ENCODE peak calls at places on chromosome 4, in five cellular contexts. G is H9, B is mesenchymal stem cell, F is H1, P is trophoblast cell. U is an unnamed sample.

GRCh38 chr4:98522603-98523395 is 135.6 kb downstream of the TSPAN5 start:
- DNase-seq in P (no peak), B (peak), G (no peak), F (no peak), U (peak)

GRCh38 chr4:173046818-173047217 is 121.8 kb upstream of the GALNT7 start:
- DNase-seq in B (peak), G (no peak), P (peak), F (no peak), U (no peak)

GRCh38 chr4:17055788-17056187 is 157.3 kb upstream of the LDB2 start:
- DNase-seq in P (no peak), B (peak), G (no peak), F (no peak), U (no peak)

GRCh38 chr4:121462660-121463261 is 81.9 kb upstream of the QRFPR start:
- DNase-seq in G (peak), F (no peak), P (peak), B (peak), U (peak)

GRCh38 chr4:177450421-177451107 is 8.3 kb upstream of the AGA start:
- DNase-seq in B (peak), P (peak), G (no peak), F (no peak), U (no peak)

GRCh38 chr4:77126844-77127614 is 30.0 kb upstream of the CCNG2 start:
- DNase-seq in F (no peak), B (no peak), P (peak), G (no peak), U (no peak)

GRCh38 chr4:56752985-56753384 is 68.5 kb downstream of the SPINK2 start:
- DNase-seq in P (peak), G (no peak), F (no peak), B (no peak), U (no peak)

GRCh38 chr4:1327526-1328266 is 19.3 kb upstream of the UVSSA start:
- DNase-seq in B (no peak), G (no peak), F (no peak), P (peak), U (no peak)

GRCh38 chr4:73894021-73894420 is 24.8 kb downstream of the CXCL1 start:
- DNase-seq in G (no peak), B (peak), P (no peak), F (no peak), U (no peak)

GRCh38 chr4:140901736-140902336 is 145.7 kb upstream of the TBC1D9 start:
- DNase-seq in P (no peak), B (no peak), G (no peak), F (no peak), U (no peak)

GRCh38 chr4:8706221-8707044 is 113.9 kb downstream of the CPZ start:
- DNase-seq in F (no peak), B (no peak), P (no peak), G (peak), U (no peak)

GRCh38 chr4:117010695-117011094 is 74.7 kb downstream of the TRAM1L1 start:
- DNase-seq in B (peak), F (no peak), G (no peak), P (no peak), U (no peak)

GRCh38 chr4:98068495-98068894 is 74.8 kb downstream of the STPG2 start:
- DNase-seq in B (no peak), G (no peak), F (no peak), P (no peak), U (no peak)

GRCh38 chr4:1910643-1911042 is 39.5 kb downstream of the NSD2 start:
- DNase-seq in F (peak), P (peak), G (peak), B (peak), U (peak)

GRCh38 chr4:79576480-79576803 is 168.4 kb upstream of the GK2 start:
- DNase-seq in F (no peak), G (no peak), B (peak), P (peak), U (peak)

GRCh38 chr4:33715996-33716395 is 2528.3 kb downstream of the ARAP2 start:
- DNase-seq in P (no peak), B (peak), F (no peak), G (no peak), U (no peak)

GRCh38 chr4:76867880-76868655 is 29.9 kb downstream of the SOWAHB start:
- DNase-seq in P (no peak), F (no peak), G (peak), B (no peak), U (no peak)

GRCh38 chr4:53576218-53576617 is 15.1 kb downstream of the LNX1 start:
- DNase-seq in B (no peak), P (no peak), F (no peak), G (no peak), U (no peak)

GRCh38 chr4:44535981-44536380 is 87.4 kb upstream of the KCTD8 start:
- DNase-seq in F (no peak), P (no peak), B (no peak), G (no peak), U (no peak)

GRCh38 chr4:165288639-165289428 is 38.6 kb upstream of the MSMO1 start:
- DNase-seq in G (no peak), P (peak), B (peak), F (no peak), U (no peak)

GRCh38 chr4:112378858-112379257 is 81.7 kb downstream of the ALPK1 start:
- DNase-seq in G (no peak), F (no peak), B (no peak), P (no peak), U (peak)

GRCh38 chr4:56828784-56829535 is 7.5 kb upstream of the SPINK2 start:
- DNase-seq in P (no peak), B (no peak), G (no peak), F (no peak), U (no peak)

GRCh38 chr4:25861951-25862410 is 807 bp downstream of the SEL1L3 start:
- DNase-seq in G (peak), F (no peak), P (peak), B (peak), U (no peak)

GRCh38 chr4:25399502-25399901 is 22.4 kb downstream of the ANAPC4 start:
- DNase-seq in P (no peak), G (no peak), F (no peak), B (no peak), U (no peak)

GRCh38 chr4:20203508-20203907 is 48.2 kb upstream of the SLIT2 start:
- DNase-seq in F (no peak), B (peak), G (no peak), P (no peak), U (no peak)

GRCh38 chr4:85555210-85555609 is 80.3 kb downstream of the ARHGAP24 start:
- DNase-seq in B (no peak), G (no peak), F (no peak), P (no peak), U (no peak)

GRCh38 chr4:54654753-54655152 is 3.0 kb upstream of the KIT start:
- DNase-seq in G (no peak), F (no peak), P (no peak), B (no peak), U (no peak)
- H2BK12ac ChIP-seq in G (no peak), F (no peak), P (no peak), B (no peak), U (no peak)

GRCh38 chr4:124527364-124527763 is 185.2 kb downstream of the ANKRD50 start:
- DNase-seq in B (no peak), P (no peak), G (no peak), F (no peak), U (no peak)

GRCh38 chr4:124526321-124526720 is 186.2 kb downstream of the ANKRD50 start:
- DNase-seq in B (no peak), P (no peak), F (no peak), G (no peak), U (no peak)

GRCh38 chr4:124529131-124529530 is 183.4 kb downstream of the ANKRD50 start:
- DNase-seq in P (no peak), F (no peak), B (no peak), G (no peak), U (no peak)

GRCh38 chr4:124525524-124525923 is 187.0 kb downstream of the ANKRD50 start:
- DNase-seq in G (no peak), P (no peak), B (no peak), F (no peak), U (no peak)

DNA sequence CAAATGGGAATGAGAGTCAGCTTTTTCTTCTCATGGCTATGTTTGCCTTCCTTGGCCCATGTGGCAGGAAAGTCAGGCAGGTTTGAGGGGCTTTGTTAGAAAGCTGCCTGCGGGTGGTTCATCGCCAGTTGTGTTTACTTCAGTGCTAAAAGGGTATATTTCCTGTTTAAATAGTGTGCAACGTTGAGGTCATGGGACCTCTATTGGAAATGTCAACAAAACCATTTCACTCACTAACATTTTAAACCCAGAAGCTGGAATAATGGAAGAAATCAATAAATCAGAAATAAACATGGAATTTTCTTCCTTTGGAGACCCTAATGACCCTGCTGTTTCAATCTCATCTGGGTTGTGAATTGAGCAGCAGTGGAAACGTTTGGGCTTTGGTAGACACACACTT is 185.8 kb downstream of the ANKRD50 start:
- DNase-seq in P (no peak), F (no peak), B (peak), G (no peak), U (no peak)
- H2BK12ac ChIP-seq in P (no peak), F (no peak), B (no peak), G (no peak), U (no peak)

GRCh38 chr4:153188966-153189801 is 15.1 kb upstream of the TRIM2 start:
- DNase-seq in B (no peak), F (no peak), P (no peak), G (no peak), U (no peak)
- H2BK12ac ChIP-seq in B (no peak), F (no peak), P (no peak), G (no peak), U (no peak)

GRCh38 chr4:186366326-186366725 is 100.3 kb downstream of the F11 start:
- DNase-seq in P (no peak), G (no peak), F (no peak), B (no peak), U (no peak)
- H2BK12ac ChIP-seq in P (no peak), G (no peak), F (no peak), B (no peak), U (no peak)

GRCh38 chr4:93384897-93385296 is 443.7 kb upstream of the ATOH1 start:
- DNase-seq in F (no peak), P (peak), B (peak), G (no peak), U (no peak)

GRCh38 chr4:93384211-93384610 is 444.3 kb upstream of the ATOH1 start:
- DNase-seq in F (no peak), P (no peak), B (peak), G (no peak), U (no peak)
- H2BK12ac ChIP-seq in F (no peak), P (no peak), B (no peak), G (no peak), U (no peak)

GRCh38 chr4:132619968-132620367 is 529.1 kb upstream of the PCDH10 start:
- DNase-seq in B (no peak), P (no peak), G (no peak), F (no peak), U (no peak)

GRCh38 chr4:132614682-132615081 is 534.4 kb upstream of the PCDH10 start:
- DNase-seq in F (no peak), G (no peak), B (peak), P (peak), U (no peak)
- H2BK12ac ChIP-seq in F (no peak), G (no peak), B (no peak), P (no peak), U (no peak)

U was measured in neuronal stem cell.